ENCODE peak calls at places on chromosomes 12 and 14, in four cellular contexts. G, R, I and M are unnamed samples.

GRCh38 chr12:132517013-132517739 is 27.2 kb downstream of the FBRSL1 start:
- DNase-seq in G (no peak), R (no peak), I (no peak), M (no peak)

GRCh38 chr14:68813318-68813838 is 20.5 kb upstream of the ZFP36L1 start:
- DNase-seq in G (no peak), R (no peak), I (no peak), M (no peak)

GRCh38 chr14:50666772-50667490 is 1.2 kb downstream of the SAV1 start:
- DNase-seq in G (peak; percentile 79), R (peak; percentile 71), I (peak; percentile 37), M (peak; percentile 44)

GRCh38 chr14:22640192-22640591 is 4.0 kb downstream of the OR6J1 start:
- DNase-seq in G (no peak), R (no peak), I (no peak), M (no peak)

GRCh38 chr14:71206766-71207371 is 299.6 kb downstream of the PCNX1 start:
- DNase-seq in G (peak; percentile 85), R (no peak), I (peak; percentile 80), M (no peak)

GRCh38 chr14:56294125-56294524 is 175.9 kb downstream of the PELI2 start:
- DNase-seq in G (no peak), R (peak; percentile 17), I (no peak), M (peak; percentile 78)

GRCh38 chr12:2311001-2311778 is 258.4 kb downstream of the CACNA1C start:
- DNase-seq in G (peak; percentile 88), R (no peak), I (peak; percentile 77), M (no peak)

GRCh38 chr12:105774037-105774436 is 364.7 kb downstream of the NUAK1 start:
- DNase-seq in G (no peak), R (no peak), I (no peak), M (no peak)

GRCh38 chr12:115473257-115473956 is 789.4 kb upstream of the TBX3 start:
- DNase-seq in G (no peak), R (no peak), I (no peak), M (no peak)

GRCh38 chr14:74257078-74257987 is 18.1 kb downstream of the VSX2 start:
- DNase-seq in G (peak; percentile 20), R (peak; percentile 80), I (no peak), M (peak; percentile 81)

GRCh38 chr14:77036484-77037337 is 8.2 kb upstream of the IRF2BPL start:
- DNase-seq in G (peak; percentile 37), R (no peak), I (no peak), M (no peak)

GRCh38 chr14:50874842-50875241 is 3.0 kb downstream of the ABHD12B start:
- DNase-seq in G (no peak), R (no peak), I (no peak), M (no peak)

GRCh38 chr14:93708311-93708734 is 80.0 kb downstream of the PRIMA1 start:
- DNase-seq in G (no peak), R (no peak), I (no peak), M (no peak)

GRCh38 chr14:24069411-24069735 is 2.0 kb upstream of the CPNE6 start:
- DNase-seq in G (no peak), R (no peak), I (no peak), M (no peak)

GRCh38 chr12:14876833-14877232 is 8.8 kb downstream of the MGP start:
- DNase-seq in G (no peak), R (no peak), I (no peak), M (no peak)

GRCh38 chr12:51773145-51773869 is 75.2 kb downstream of the FIGNL2 start:
- DNase-seq in G (peak; percentile 91), R (no peak), I (peak; percentile 80), M (no peak)

GRCh38 chr14:71695603-71696350 is 236.5 kb upstream of the RGS6 start:
- DNase-seq in G (no peak), R (no peak), I (no peak), M (no peak)

GRCh38 chr12:56565510-56566101 is 44.0 kb downstream of the RBMS2 start:
- DNase-seq in G (peak; percentile 87), R (peak; percentile 42), I (peak; percentile 40), M (peak; percentile 66)

GRCh38 chr14:35326364-35326763 is 34.2 kb downstream of the PSMA6 start:
- DNase-seq in G (no peak), R (no peak), I (no peak), M (no peak)